ENCODE peak calls at places on chromosomes 3 and 15, in six cellular contexts. Q is fibroblast of pulmonary artery, A is kidney epithelial cell, L is AG04450, T is pancreas, K is A549. V is an unnamed sample.

GRCh38 chr15:25439456-25439836 is 622 bp upstream of the UBE3A start:
- DNase-seq in A (no peak), L (no peak), T (peak), K (no peak), Q (peak), V (peak)

GRCh38 chr15:60353245-60353940 is 44.4 kb downstream of the ANXA2 start:
- DNase-seq in L (no peak), Q (no peak), K (no peak), T (no peak), A (no peak), V (no peak)

GRCh38 chr15:88657326-88658069 is 18.7 kb downstream of the ISG20 start:
- DNase-seq in Q (peak), K (peak), L (no peak), A (no peak), T (peak), V (no peak)

GRCh38 chr15:70016511-70016994 is 81.2 kb downstream of the TLE3 start:
- DNase-seq in Q (no peak), T (no peak), A (no peak), K (no peak), L (no peak), V (no peak)

GRCh38 chr3:47482411-47482810 is 6.7 kb upstream of the SCAP start:
- DNase-seq in T (no peak), L (no peak), A (no peak), K (no peak), Q (no peak), V (no peak)

GRCh38 chr3:31613131-31613626 is 80.5 kb downstream of the STT3B start:
- DNase-seq in L (no peak), A (no peak), K (no peak), T (no peak), Q (no peak), V (no peak)

GRCh38 chr3:162610261-162610660 is 1113.7 kb downstream of the OTOL1 start:
- DNase-seq in L (no peak), K (no peak), A (no peak), T (no peak), Q (no peak), V (no peak)

GRCh38 chr15:63176302-63176701 is 13.1 kb upstream of the RAB8B start:
- DNase-seq in Q (no peak), A (no peak), K (no peak), L (no peak), T (no peak), V (no peak)

GRCh38 chr15:48385431-48385830 is 54.2 kb downstream of the DUT start:
- DNase-seq in K (no peak), Q (peak), T (no peak), L (peak), A (no peak), V (peak)

GRCh38 chr15:65645392-65645791 is 23.7 kb downstream of the SLC24A1 start:
- DNase-seq in Q (no peak), L (no peak), A (no peak), K (no peak), T (no peak), V (no peak)

GRCh38 chr3:50664959-50665602 is 9.6 kb upstream of the DOCK3 start:
- DNase-seq in Q (no peak), T (no peak), L (no peak), A (no peak), K (no peak), V (no peak)

GRCh38 chr15:58532126-58532525 is 100.3 kb downstream of the LIPC start:
- DNase-seq in K (no peak), Q (no peak), T (no peak), L (no peak), A (no peak), V (no peak)

GRCh38 chr3:128430731-128431130 is 36.0 kb downstream of the DNAJB8 start:
- DNase-seq in T (no peak), L (no peak), K (no peak), Q (no peak), A (no peak), V (no peak)

GRCh38 chr3:161358488-161358887 is 12.8 kb downstream of the SPTSSB start:
- DNase-seq in L (no peak), T (no peak), Q (no peak), A (no peak), K (no peak), V (no peak)

GRCh38 chr3:39907981-39908380 is 98.6 kb downstream of the MYRIP start:
- DNase-seq in Q (peak), A (no peak), K (no peak), T (peak), L (no peak), V (no peak)

GRCh38 chr3:42498034-42498433 is 4.4 kb upstream of the VIPR1 start:
- DNase-seq in A (no peak), Q (no peak), L (no peak), K (no peak), T (no peak), V (no peak)

GRCh38 chr3:71498053-71498452 is 85.5 kb downstream of the FOXP1 start:
- DNase-seq in K (no peak), T (no peak), A (no peak), L (no peak), Q (no peak), V (no peak)

GRCh38 chr15:38894260-38894948 is 329.8 kb upstream of the RASGRP1 start:
- DNase-seq in Q (peak), A (peak), K (peak), L (peak), T (no peak), V (peak)

GRCh38 chr3:90129710-90130109 is 1022.3 kb downstream of the EPHA3 start:
- DNase-seq in T (no peak), Q (no peak), K (no peak), A (no peak), L (no peak), V (no peak)

DNA sequence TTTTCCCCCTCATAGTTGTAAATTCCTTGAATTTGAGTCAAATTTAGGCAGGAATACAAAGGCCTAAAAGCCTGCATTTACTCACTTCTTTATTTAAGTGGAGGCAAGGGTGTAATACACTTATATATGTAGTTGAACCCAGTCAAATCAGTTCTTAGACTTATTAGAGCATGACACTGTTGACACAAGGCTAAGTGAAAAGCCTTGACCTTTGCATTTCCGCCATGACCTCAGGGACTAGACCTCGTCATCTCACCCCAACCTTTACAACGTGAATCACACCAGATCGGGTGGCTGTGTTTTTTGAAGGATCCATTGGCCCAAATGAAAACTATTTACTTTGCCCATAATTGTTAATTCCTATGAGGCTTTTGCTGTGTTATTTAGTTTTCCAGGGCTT is 774.4 kb downstream of the ROBO1 start:
- DNase-seq in Q (no peak), L (no peak), K (no peak), T (no peak), A (no peak), V (no peak)
- H3K4me3 ChIP-seq in Q (no peak), L (no peak), K (no peak), T (no peak), A (no peak), V (no peak)

DNA sequence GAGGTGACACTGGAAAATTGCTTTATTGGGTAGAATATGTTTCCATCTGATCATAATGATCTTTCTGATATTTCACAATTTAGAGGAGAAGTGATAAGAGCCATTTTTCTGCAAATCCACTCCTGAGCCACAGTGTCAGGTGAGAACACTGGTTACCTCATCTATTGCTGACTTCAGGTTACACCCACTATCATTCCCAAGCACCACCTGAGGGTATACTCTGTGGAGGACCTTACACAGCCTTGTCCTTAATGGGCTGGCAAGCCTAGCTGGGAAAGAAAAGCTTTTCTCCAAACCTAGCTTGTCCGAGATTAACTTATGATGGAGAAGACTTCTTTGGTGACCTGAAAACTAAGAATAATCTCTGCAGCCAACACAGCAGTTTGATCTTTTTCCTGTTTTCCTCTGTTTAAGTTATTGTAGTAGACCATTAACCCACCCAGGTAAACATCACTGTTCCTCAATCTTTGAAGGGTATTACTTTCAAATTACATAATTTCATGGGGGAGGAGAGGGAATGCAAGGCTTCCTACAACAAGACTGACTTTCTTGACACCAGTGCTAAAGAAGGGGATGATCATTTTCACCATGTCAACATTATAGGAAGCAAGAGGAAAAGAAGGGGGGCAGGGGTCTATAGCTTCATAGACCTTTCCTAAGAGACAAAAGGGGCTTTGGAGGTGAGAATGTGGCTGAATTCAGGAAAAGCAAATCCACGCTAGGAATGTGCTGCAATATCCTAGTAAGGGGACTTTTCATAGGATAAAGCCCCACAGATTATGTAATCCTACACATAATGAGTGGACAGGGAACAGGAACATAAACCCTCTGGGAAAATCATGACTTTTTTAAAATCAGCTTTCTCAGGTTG is 1.7 kb downstream of the NCEH1 start:
- DNase-seq in L (no peak), A (no peak), Q (peak), K (no peak), T (no peak), V (no peak)
- H3K4me3 ChIP-seq in L (peak), A (peak), Q (peak), K (peak), T (peak), V (no peak)

DNA sequence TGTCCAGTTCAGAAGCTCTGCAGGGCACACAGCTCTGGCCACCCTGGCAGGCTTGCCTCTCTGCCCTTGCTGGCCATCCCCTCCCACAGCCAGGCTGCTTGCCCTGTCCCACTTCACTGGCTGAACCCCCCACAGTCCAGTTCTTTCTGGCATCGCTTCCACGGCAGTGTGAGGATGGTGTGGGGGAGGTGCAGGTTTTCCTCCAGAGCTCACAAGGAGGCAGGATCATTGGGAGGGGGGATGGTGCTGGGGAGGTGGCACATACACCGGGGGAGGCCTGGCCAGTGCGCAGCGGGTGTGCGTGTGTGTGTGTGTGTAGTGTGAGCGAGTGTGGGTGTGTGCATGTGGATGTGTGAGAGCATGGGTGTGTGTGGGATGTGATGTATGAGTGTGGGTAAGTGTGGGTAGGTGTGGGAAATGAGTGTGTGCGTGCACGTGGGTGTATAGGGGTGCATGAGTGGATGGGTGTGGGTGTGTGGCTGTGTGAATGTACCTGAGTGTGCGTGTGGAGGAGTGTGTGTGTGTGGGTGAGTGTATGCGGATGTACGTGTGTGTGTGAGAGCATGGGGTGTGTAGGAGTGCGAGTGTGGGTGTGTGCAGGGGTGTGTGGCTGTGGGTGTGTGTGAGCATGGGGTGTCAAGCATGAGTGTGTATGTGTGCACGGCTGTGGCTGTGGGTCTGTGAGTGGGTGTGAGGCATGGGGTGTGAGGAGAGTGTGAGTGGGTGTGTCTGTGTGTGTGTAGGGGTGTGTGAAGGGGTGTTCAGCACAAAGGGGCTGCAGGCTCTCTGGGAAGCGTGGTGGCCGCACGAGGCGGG is 155.1 kb downstream of the NSMCE3 start:
- DNase-seq in A (no peak), Q (no peak), L (no peak), T (no peak), K (no peak), V (no peak)
- H3K4me3 ChIP-seq in A (no peak), Q (no peak), L (no peak), T (no peak), K (no peak), V (peak)

GRCh38 chr3:53196575-53197407 is 35.8 kb downstream of the PRKCD start:
- DNase-seq in A (no peak), Q (peak), K (no peak), L (no peak), T (no peak), V (peak)
- H3K4me3 ChIP-seq in A (no peak), Q (no peak), K (no peak), L (no peak), T (no peak), V (no peak)

DNA sequence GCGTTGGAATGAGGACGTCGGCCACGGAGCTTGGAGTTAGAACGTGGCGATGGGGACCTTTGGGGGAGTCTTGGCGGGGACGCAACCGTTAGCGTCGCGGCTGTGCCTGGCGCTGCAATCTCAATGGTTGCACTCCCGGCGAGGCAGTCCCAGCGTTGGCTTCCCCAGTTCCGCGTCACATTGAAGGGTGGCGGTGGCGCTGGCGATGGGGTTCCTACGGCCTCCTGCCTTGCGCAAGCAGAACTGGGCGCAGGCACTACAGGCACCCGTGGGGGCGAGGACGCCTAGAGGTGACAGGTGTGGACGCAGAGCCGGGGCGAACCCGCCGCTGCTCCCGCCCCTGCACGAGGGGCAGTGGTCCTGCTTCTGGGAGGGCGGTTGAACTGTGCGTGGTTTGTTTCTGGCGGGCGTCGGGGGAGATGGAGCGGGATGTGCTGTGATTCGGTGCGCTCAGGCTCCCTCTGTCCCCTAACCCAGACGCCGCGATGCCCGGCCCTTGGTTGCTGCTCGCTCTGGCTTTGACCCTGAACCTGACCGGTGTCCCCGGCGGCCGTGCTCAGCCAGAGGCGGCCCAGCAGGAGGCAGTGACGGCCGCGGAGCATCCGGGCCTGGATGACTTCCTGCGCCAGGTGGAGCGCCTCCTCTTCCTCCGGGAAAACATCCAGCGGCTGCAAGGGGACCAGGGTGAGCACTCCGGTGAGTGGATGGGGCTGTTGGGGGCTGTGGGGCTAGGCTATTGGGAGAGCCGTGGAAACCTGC is 991 bp downstream of the TRH start:
- DNase-seq in Q (no peak), A (no peak), T (peak), L (no peak), K (no peak), V (no peak)
- H3K4me3 ChIP-seq in Q (no peak), A (no peak), T (peak), L (no peak), K (no peak), V (no peak)